ENCODE peak calls at places on chromosomes 11 and 22, in eight cellular contexts. D is GM23338, P is neuronal stem cell, H is neural progenitor cell, V is heart right ventricle, W is A549, L is aorta, O is kidney. C is an unnamed sample.

GRCh38 chr11:91790873-91791468 is 433.6 kb upstream of the FAT3 start:
- DNase-seq in H (no peak), O (no peak), L (no peak), D (no peak), V (no peak), P (no peak), W (no peak), C (no peak)

GRCh38 chr11:94017446-94017845 is 3.7 kb upstream of the HEPHL1 start:
- DNase-seq in V (no peak), D (no peak), H (no peak), L (no peak), P (no peak), O (no peak), W (no peak), C (no peak)

GRCh38 chr11:36012410-36012809 is 68.5 kb downstream of the LDLRAD3 start:
- DNase-seq in D (no peak), W (no peak), H (no peak), O (no peak), L (no peak), P (no peak), V (no peak), C (no peak)

GRCh38 chr11:129291556-129291955 is 84.1 kb upstream of the BARX2 start:
- DNase-seq in O (no peak), H (peak), V (no peak), W (no peak), D (no peak), P (no peak), L (no peak), C (no peak)

GRCh38 chr11:34478845-34479663 is 34.5 kb downstream of the ELF5 start:
- DNase-seq in W (no peak), P (no peak), H (no peak), D (no peak), V (no peak), L (no peak), O (no peak), C (no peak)

GRCh38 chr22:26442086-26442756 is 13.2 kb downstream of the ASPHD2 start:
- DNase-seq in P (no peak), H (no peak), V (no peak), W (no peak), D (peak), L (no peak), O (no peak), C (no peak)

GRCh38 chr11:107716884-107717532 is 5.2 kb upstream of the SLN start:
- DNase-seq in L (no peak), O (no peak), H (no peak), V (no peak), P (no peak), W (no peak), D (no peak), C (no peak)

GRCh38 chr11:2975594-2975993 is 16.5 kb downstream of the NAP1L4 start:
- DNase-seq in O (no peak), L (no peak), P (no peak), W (peak), V (no peak), D (peak), H (peak), C (peak)

GRCh38 chr11:73426184-73426845 is 50.1 kb downstream of the RELT start:
- DNase-seq in L (no peak), H (no peak), W (no peak), D (no peak), P (no peak), V (no peak), O (no peak), C (no peak)

GRCh38 chr11:70463478-70464255 is 65.3 kb downstream of the CTTN start:
- DNase-seq in O (peak), H (no peak), V (no peak), P (no peak), D (peak), L (peak), W (no peak), C (no peak)

GRCh38 chr22:23841736-23842404 is 3.1 kb upstream of the DERL3 start:
- DNase-seq in D (peak), H (peak), L (no peak), V (no peak), P (no peak), O (peak), W (no peak), C (no peak)

GRCh38 chr22:30968015-30968923 is at the start of gene MORC2:
- DNase-seq in D (peak), L (no peak), W (peak), O (peak), P (peak), V (no peak), H (no peak), C (peak)

GRCh38 chr22:30309981-30310672 is 16.6 kb downstream of the TBC1D10A start:
- DNase-seq in O (no peak), D (no peak), P (no peak), W (no peak), H (no peak), L (peak), V (no peak), C (peak)

GRCh38 chr22:23281406-23282088 is 101.2 kb downstream of the BCR start:
- DNase-seq in O (peak), H (peak), V (peak), W (peak), L (peak), P (peak), D (peak), C (peak)

GRCh38 chr11:94120946-94121345 is 7.7 kb upstream of the PANX1 start:
- DNase-seq in V (no peak), P (no peak), D (no peak), W (no peak), L (no peak), O (no peak), H (no peak), C (no peak)

GRCh38 chr22:46201059-46201757 is 48.9 kb downstream of the CDPF1 start:
- DNase-seq in P (no peak), O (no peak), D (peak), L (no peak), H (peak), W (no peak), V (no peak), C (no peak)

GRCh38 chr11:22785251-22785650 is 44.4 kb downstream of the SVIP start:
- DNase-seq in O (no peak), V (no peak), H (no peak), D (no peak), L (no peak), P (no peak), W (no peak), C (no peak)

GRCh38 chr11:11972148-11972547 is 36.3 kb downstream of the DKK3 start:
- DNase-seq in H (no peak), O (no peak), L (no peak), D (no peak), V (no peak), W (no peak), P (no peak), C (peak)

GRCh38 chr11:19872526-19873135 is 160.0 kb downstream of the NAV2 start:
- DNase-seq in H (peak), D (peak), O (no peak), P (no peak), W (no peak), V (no peak), L (no peak), C (no peak)

GRCh38 chr11:105862736-105863367 is 159.2 kb downstream of the MSANTD4 start:
- DNase-seq in H (peak), L (no peak), V (no peak), P (peak), D (peak), O (no peak), W (no peak), C (no peak)

GRCh38 chr11:43269229-43269928 is 42.4 kb upstream of the API5 start:
- DNase-seq in P (no peak), V (peak), D (peak), W (no peak), L (no peak), O (peak), H (peak), C (no peak)

GRCh38 chr11:76265771-76266241 is 59.5 kb upstream of the WNT11 start:
- DNase-seq in L (no peak), V (no peak), O (no peak), D (no peak), H (no peak), W (no peak), P (no peak), C (no peak)

GRCh38 chr11:11044137-11044855 is 186.4 kb upstream of the ZBED5 start:
- DNase-seq in O (no peak), D (no peak), W (no peak), L (no peak), H (no peak), P (no peak), V (no peak), C (no peak)

GRCh38 chr11:75743711-75744563 is 24.6 kb upstream of the DGAT2 start:
- DNase-seq in W (no peak), P (no peak), O (no peak), V (peak), H (no peak), L (no peak), D (no peak), C (no peak)

GRCh38 chr22:45162531-45162930 is 1.2 kb upstream of the NUP50 start:
- DNase-seq in H (peak), D (peak), V (no peak), L (no peak), O (no peak), P (no peak), W (no peak), C (peak)

GRCh38 chr11:14288189-14288935 is 70.6 kb downstream of the RRAS2 start:
- DNase-seq in O (no peak), H (no peak), W (no peak), L (no peak), P (no peak), V (no peak), D (no peak), C (no peak)

GRCh38 chr22:45877651-45878050 is 99.3 kb downstream of the WNT7B start:
- DNase-seq in W (no peak), D (no peak), V (no peak), L (no peak), O (no peak), H (no peak), P (no peak), C (peak)

GRCh38 chr11:17471501-17471900 is 5.1 kb downstream of the ABCC8 start:
- DNase-seq in O (no peak), V (no peak), D (no peak), H (no peak), L (no peak), W (no peak), P (no peak), C (no peak)

GRCh38 chr11:129803533-129803932 is 12.1 kb upstream of the TMEM45B start:
- DNase-seq in V (no peak), P (no peak), D (no peak), O (no peak), L (no peak), H (no peak), W (no peak), C (no peak)

GRCh38 chr11:102900346-102900745 is 25.6 kb upstream of the MMP12 start:
- DNase-seq in P (no peak), O (no peak), D (no peak), L (no peak), V (no peak), W (no peak), H (no peak), C (no peak)

GRCh38 chr22:50085211-50085999 is at the start of gene MLC1:
- DNase-seq in D (no peak), L (no peak), V (no peak), H (no peak), O (peak), P (no peak), W (no peak), C (no peak)
- H3K4me3 ChIP-seq in D (no peak), L (no peak), V (no peak), H (no peak), O (no peak), P (peak), W (no peak), C (no peak)

DNA sequence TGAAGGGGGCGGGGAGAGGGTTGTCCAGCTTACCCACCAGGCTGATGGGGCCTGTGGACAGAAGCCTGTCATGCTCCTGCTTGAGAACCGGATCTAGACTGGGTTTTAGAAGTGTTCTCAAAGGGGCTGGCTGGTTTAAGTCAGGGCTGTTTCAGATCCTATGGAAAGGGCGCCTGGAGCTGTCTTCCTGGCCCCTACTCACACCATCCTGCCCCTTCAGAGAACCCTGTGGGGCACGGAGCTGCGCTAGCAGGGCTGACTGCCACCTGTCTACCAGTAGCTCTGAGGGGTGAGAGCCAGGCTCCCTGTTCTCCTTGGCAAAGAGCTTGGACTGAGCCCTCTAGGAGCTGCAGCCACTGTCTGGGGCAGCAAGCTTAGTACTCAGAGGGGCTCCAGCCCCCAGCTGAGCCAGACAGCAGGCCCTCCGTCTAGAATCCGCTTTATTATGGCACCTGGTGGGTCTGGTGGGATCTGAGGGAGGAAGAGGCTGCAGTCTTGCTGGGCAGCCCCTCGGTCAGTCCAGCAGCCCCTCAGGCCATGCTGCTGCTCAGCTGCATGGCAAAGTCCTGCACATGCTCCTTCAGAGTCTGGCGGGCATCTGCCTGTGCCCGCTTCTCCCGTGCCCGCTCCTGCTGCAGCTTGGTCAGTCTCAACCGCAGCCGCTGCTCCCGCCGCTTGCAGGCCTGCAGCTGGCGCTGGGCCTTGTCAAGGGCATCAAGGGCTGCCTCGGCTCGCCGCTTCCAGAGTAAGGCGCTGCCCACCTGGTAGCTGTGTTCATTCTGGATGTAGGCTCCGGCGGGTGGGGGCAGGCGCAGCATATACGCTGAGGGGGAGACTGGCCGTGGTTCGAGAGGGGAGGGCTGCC is 2.3 kb downstream of the THAP7 start:
- DNase-seq in O (peak), D (no peak), H (no peak), P (no peak), L (no peak), V (no peak), W (no peak), C (no peak)
- H3K27ac ChIP-seq in O (no peak), D (no peak), H (no peak), P (no peak), L (no peak), V (no peak), W (no peak), C (peak)

DNA sequence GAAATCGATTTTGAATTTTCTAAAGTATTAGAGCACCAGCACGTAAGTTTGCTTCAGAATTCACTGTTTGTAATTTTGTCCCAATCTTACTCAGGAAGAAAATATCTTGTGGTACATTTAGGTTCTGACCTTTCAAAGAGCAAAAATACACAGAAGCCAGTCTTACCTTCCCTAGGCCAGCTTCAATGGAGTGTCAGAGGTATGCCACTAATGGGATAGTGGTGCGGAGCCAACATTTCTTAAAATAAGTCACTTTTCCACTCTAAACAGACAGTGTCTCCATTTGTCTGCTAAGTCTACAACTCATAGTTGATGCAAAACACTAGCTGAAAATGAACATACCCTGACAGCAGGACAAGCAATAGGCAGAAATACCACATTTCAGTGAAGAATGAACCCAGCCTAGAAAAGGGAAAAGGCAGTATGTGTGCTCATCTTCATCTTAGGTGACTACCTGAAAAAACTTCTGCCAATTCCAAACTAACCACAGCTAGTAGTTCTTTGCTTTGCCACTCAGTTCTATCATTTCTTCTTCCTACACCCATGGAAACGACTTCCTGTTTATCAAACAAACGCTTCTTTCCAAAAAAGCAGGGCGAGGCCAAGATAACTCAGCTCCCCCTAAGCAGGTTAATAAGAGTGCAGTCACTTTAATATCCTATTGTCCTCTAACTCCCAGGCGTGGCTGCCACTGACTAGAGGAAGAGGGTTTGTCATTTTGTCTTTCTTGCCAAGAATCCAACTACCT is 94.0 kb upstream of the APOA1 start:
- DNase-seq in V (no peak), L (no peak), W (no peak), O (no peak), P (no peak), H (no peak), D (peak), C (no peak)
- H3K4me3 ChIP-seq in V (no peak), L (no peak), W (no peak), O (no peak), P (no peak), H (no peak), D (no peak), C (no peak)

GRCh38 chr11:126328938-126329643 is 25.2 kb downstream of the DCPS start:
- DNase-seq in P (no peak), H (no peak), O (peak), W (no peak), V (no peak), D (no peak), L (peak), C (no peak)

GRCh38 chr11:126327280-126328000 is 23.6 kb downstream of the DCPS start:
- DNase-seq in W (no peak), P (no peak), H (no peak), L (peak), O (peak), D (no peak), V (no peak), C (no peak)

GRCh38 chr11:126328001-126328390 is 24.1 kb downstream of the DCPS start:
- DNase-seq in O (peak), P (no peak), H (no peak), V (no peak), W (no peak), L (peak), D (no peak), C (no peak)

GRCh38 chr11:126329644-126330200 is 25.8 kb upstream of the ST3GAL4 start:
- DNase-seq in P (no peak), D (no peak), O (no peak), H (no peak), L (no peak), V (no peak), W (no peak), C (no peak)

DNA sequence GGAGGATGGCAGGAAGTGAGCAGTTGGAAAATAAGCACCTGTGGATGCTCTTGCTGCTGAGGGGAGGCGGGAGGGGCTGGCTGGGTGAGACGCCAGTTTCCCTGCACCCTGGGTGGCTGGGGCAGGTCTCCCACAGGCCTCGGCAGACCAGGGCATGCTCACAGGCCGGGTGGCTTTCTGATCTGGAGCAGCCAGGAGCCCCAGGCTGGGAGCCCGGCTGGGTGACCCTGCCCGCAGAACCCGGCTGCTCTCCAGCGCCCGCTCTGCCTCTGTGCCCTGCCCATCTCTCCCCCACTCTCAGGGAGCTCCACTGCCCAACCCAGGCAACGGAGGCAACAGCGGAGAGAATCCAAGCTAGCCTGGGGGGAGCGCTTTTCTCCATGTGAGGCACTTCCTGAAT is 24.6 kb downstream of the DCPS start:
- DNase-seq in H (no peak), W (no peak), O (peak), D (no peak), L (peak), V (no peak), P (no peak), C (no peak)
- H3K27ac ChIP-seq in H (no peak), W (no peak), O (peak), D (no peak), L (no peak), V (no peak), P (no peak), C (no peak)

GRCh38 chr22:32579533-32580220 is 105.1 kb downstream of the FBXO7 start:
- DNase-seq in W (no peak), O (peak), P (no peak), D (no peak), H (no peak), L (no peak), V (peak), C (no peak)

GRCh38 chr22:32583921-32584335 is 109.3 kb downstream of the FBXO7 start:
- DNase-seq in W (no peak), H (no peak), D (no peak), V (no peak), P (no peak), L (no peak), O (no peak), C (no peak)

GRCh38 chr22:32585737-32586136 is 111.1 kb downstream of the FBXO7 start:
- DNase-seq in W (no peak), D (no peak), P (no peak), L (no peak), O (no peak), V (no peak), H (no peak), C (no peak)

GRCh38 chr22:32584650-32585049 is 110.0 kb downstream of the FBXO7 start:
- DNase-seq in W (no peak), V (no peak), O (no peak), P (no peak), D (no peak), L (no peak), H (no peak), C (no peak)

DNA sequence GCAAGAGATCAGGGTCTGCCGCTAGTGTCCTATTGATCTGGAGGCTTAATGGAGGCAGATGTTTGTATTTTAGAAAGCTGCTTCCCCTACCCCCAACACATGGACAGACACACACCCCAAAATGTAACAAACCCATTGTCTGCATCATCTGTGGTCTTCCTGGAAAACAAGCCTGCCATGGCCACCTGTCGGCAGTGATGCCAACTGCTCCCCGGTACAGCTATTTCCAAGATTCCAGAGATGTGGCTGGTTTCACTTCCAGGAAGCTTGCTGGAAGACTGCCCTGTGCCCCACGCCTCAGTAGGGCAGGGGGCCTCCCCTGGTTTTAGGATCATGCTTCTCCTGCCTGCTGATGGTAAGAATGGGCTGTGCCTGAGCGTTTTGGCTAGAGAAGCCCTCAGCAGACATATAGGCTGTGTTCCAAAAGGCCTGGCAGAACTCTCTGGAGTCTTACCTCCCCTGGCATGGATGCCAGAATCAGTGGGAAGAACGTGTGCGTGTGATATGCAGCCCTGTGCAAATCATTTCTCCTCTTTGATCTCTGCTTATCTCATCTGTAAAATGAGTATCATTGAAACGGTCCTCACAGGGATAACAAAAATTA is 108.6 kb downstream of the FBXO7 start:
- DNase-seq in H (no peak), P (no peak), L (no peak), O (no peak), V (no peak), W (no peak), D (no peak), C (no peak)
- H3K4me3 ChIP-seq in H (no peak), P (no peak), L (no peak), O (no peak), V (no peak), W (no peak), D (no peak), C (no peak)

DNA sequence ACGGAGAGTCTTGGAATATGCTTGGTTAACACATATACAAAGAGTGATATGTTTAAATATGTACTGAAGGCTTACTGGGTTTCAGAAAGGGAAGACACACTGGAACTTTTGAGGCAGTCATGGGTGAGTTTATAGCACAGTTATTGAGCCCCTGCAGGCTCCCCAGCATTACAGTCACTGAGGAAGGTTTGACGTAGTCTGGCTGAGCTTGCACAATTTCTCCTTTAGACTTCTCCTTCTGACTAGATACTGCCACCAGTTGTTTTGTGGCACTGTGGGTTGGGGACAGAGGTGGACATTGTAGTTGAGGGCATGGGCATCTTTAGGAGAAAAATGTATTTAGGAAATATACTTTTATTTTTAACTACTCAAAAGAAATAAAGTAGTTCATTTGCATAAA is 285.4 kb downstream of the C11orf87 start:
- DNase-seq in L (peak), V (no peak), W (no peak), D (no peak), O (no peak), H (no peak), P (no peak), C (no peak)
- H3K27ac ChIP-seq in L (no peak), V (no peak), W (no peak), D (no peak), O (no peak), H (no peak), P (no peak), C (no peak)